ENCODE peak calls at places on chromosome 20, in six cellular contexts. P is A549, C is HCT116, D is transverse colon, I is endothelial cell of umbilical vein, K is breast epithelium. L is an unnamed sample.

GRCh38 chr20:939606-940005 is 23.5 kb upstream of the ANGPT4 start:
- DNase-seq in D (no peak), P (no peak), K (no peak), I (no peak), C (no peak), L (no peak)

GRCh38 chr20:62064788-62065668 is 653 bp downstream of the TAF4 start:
- DNase-seq in D (peak; percentile 27), K (peak; percentile 52), P (no peak), C (no peak), I (no peak), L (no peak)

GRCh38 chr20:33914871-33915270 is 78.8 kb upstream of the RALY start:
- DNase-seq in P (peak; percentile 24), C (peak; percentile 66), D (no peak), K (no peak), I (peak; percentile 96), L (no peak)

GRCh38 chr20:11229772-11230171 is 556.0 kb upstream of the JAG1 start:
- DNase-seq in C (peak; percentile 34), K (no peak), P (peak; percentile 66), D (peak; percentile 8), I (peak; percentile 90), L (no peak)

GRCh38 chr20:2089447-2089846 is 12.2 kb upstream of the STK35 start:
- DNase-seq in C (no peak), D (no peak), I (no peak), P (no peak), K (no peak), L (no peak)

GRCh38 chr20:16571333-16571732 is 1.9 kb downstream of the KIF16B start:
- DNase-seq in I (no peak), C (no peak), K (no peak), P (no peak), D (no peak), L (no peak)

GRCh38 chr20:50294164-50295088 is 103.8 kb downstream of the CEBPB start:
- DNase-seq in P (peak; percentile 57), I (no peak), D (no peak), C (no peak), K (no peak), L (no peak)

GRCh38 chr20:17024513-17025105 is 202.2 kb upstream of the PCSK2 start:
- DNase-seq in D (no peak), P (peak; percentile 26), I (no peak), C (peak; percentile 42), K (no peak), L (no peak)

GRCh38 chr20:56247954-56248782 is at the start of gene MC3R:
- DNase-seq in D (peak; percentile 38), C (peak; percentile 35), I (peak; percentile 2), K (peak; percentile 60), P (peak; percentile 63), L (peak; percentile 10)

GRCh38 chr20:37189617-37190016 is 10.3 kb upstream of the MROH8 start:
- DNase-seq in D (no peak), C (no peak), I (peak; percentile 18), K (no peak), P (no peak), L (no peak)

GRCh38 chr20:431012-431904 is 23.2 kb downstream of the RBCK1 start:
- DNase-seq in D (peak; percentile 59), C (peak; percentile 69), I (peak; percentile 76), K (peak; percentile 66), P (peak; percentile 95), L (no peak)

GRCh38 chr20:6122873-6123649 is at the start of gene FERMT1:
- DNase-seq in C (peak; percentile 78), P (peak; percentile 89), I (peak; percentile 31), K (peak; percentile 55), D (peak; percentile 82), L (no peak)

GRCh38 chr20:63478346-63479302 is 6.2 kb upstream of the KCNQ2 start:
- DNase-seq in I (no peak), C (no peak), K (no peak), D (no peak), P (no peak), L (no peak)

GRCh38 chr20:4937422-4938319 is 63.6 kb downstream of the SLC23A2 start:
- DNase-seq in C (no peak), I (peak; percentile 52), P (no peak), K (no peak), D (no peak), L (no peak)

GRCh38 chr20:34553366-34553867 is 5.1 kb upstream of the MAP1LC3A start:
- DNase-seq in K (no peak), C (no peak), P (no peak), D (no peak), I (no peak), L (no peak)

GRCh38 chr20:44956410-44956809 is 3.8 kb downstream of the TOMM34 start:
- DNase-seq in P (no peak), D (no peak), K (no peak), C (no peak), I (no peak), L (no peak)

GRCh38 chr20:10502098-10502526 is 67.0 kb downstream of the SLX4IP start:
- DNase-seq in D (no peak), I (no peak), P (no peak), C (no peak), K (no peak), L (no peak)

GRCh38 chr20:32808438-32808837 is 11.3 kb upstream of the MAPRE1 start:
- DNase-seq in P (no peak), C (no peak), I (no peak), K (no peak), D (no peak), L (no peak)

GRCh38 chr20:4449977-4450715 is 271.6 kb upstream of the PRND start:
- DNase-seq in D (no peak), C (peak; percentile 13), K (no peak), P (peak; percentile 55), I (no peak), L (no peak)

GRCh38 chr20:7123457-7123856 is 356.0 kb downstream of the BMP2 start:
- DNase-seq in P (no peak), K (no peak), D (no peak), I (no peak), C (no peak), L (no peak)

GRCh38 chr20:46688151-46689081 is 828 bp downstream of the TP53RK start:
- DNase-seq in K (no peak), P (peak; percentile 51), D (no peak), C (no peak), I (peak; percentile 72), L (peak; percentile 23)

GRCh38 chr20:46683939-46684750 is 5.1 kb downstream of the TP53RK start:
- DNase-seq in K (no peak), P (no peak), I (peak; percentile 39), D (no peak), C (no peak), L (peak; percentile 27)

GRCh38 chr20:46690219-46691111 is 1.2 kb upstream of the TP53RK start:
- DNase-seq in D (no peak), P (no peak), K (no peak), I (peak; percentile 31), C (no peak), L (no peak)

GRCh38 chr20:46689754-46690085 is 476 bp upstream of the TP53RK start:
- DNase-seq in D (no peak), P (no peak), K (no peak), I (no peak), C (no peak), L (no peak)

GRCh38 chr20:46689082-46689753 is at the start of gene TP53RK:
- DNase-seq in D (peak; percentile 99), K (peak; percentile 97), C (peak; percentile 99), I (peak; percentile 100), P (peak; percentile 100), L (peak; percentile 97)
- TF ChIP-seq POLR2A in D (peak; percentile 90), K (peak; percentile 59), C (no peak), I (peak; percentile 92), P (peak; percentile 92), L (peak; percentile 91)

GRCh38 chr20:51306521-51307358 is 235.8 kb downstream of the NFATC2 start:
- DNase-seq in C (peak; percentile 62), I (peak; percentile 63), P (peak; percentile 66), D (peak; percentile 79), K (peak; percentile 64), L (peak; percentile 55)
- H3K9me3 ChIP-seq in C (peaks cover 10% of the 10 kb centered on the region), I (no peaks in the 10 kb centered on the region), P (peaks cover 5% of the 10 kb centered on the region), D (no peaks in the 10 kb centered on the region), K (peaks cover 4% of the 10 kb centered on the region), L (no peaks in the 10 kb centered on the region)

DNA sequence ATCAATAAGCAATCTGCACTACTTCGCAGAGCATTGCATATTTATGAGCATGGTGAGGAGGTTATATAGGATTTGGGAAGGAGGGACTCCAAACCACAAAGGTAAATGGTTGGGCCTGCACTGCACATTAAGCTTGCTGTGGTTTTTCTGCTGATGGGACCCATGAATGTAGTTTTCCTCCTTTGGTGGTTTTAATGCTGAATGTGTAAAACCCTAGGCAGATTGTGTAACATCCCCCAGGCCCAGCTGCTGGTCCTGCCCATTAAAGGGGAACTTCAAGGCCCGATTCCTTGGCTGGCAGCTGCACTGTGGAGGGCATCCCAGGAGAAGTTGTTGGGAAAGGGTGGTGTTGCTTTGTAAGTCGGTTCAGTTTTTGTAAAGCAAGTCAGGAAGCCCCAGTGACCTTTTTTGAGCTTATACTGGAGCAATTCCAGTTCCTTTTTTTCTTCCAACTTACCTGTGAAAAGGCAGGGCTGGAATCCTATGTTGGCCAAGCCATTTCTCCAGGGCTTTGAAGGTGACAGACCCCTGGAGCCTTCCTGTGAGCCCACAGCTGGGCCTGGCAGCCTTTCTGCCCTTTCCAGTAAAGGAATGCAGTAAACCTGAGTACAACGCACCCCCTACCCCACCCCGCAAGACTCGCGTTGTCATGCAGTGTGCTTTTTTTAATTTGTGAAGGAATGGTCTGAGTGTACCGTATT is 43.1 kb upstream of the NAA20 start:
- DNase-seq in K (no peak), P (no peak), D (peak; percentile 50), I (peak; percentile 58), C (no peak), L (peak; percentile 69)
- H3K4me3 ChIP-seq in K (peak overlapping the region; percentile 64), P (peak overlapping the region; percentile 65), D (peak overlapping the region; percentile 47), I (no peak overlapping the region), C (no peak overlapping the region), L (peak overlapping the region; percentile 67)

GRCh38 chr20:54649511-54649962 is 174.1 kb downstream of the DOK5 start:
- DNase-seq in C (peak; percentile 62), K (peak; percentile 83), D (peak; percentile 77), I (peak; percentile 72), P (peak; percentile 75), L (peak; percentile 89)

GRCh38 chr20:54650201-54650722 is 174.9 kb downstream of the DOK5 start:
- DNase-seq in P (no peak), I (no peak), D (no peak), C (no peak), K (no peak), L (no peak)

GRCh38 chr20:54651252-54651651 is 175.9 kb downstream of the DOK5 start:
- DNase-seq in D (no peak), K (no peak), I (no peak), C (no peak), P (no peak), L (no peak)

GRCh38 chr20:54646156-54646517 is 170.7 kb downstream of the DOK5 start:
- DNase-seq in D (no peak), C (no peak), I (no peak), K (no peak), P (no peak), L (no peak)

DNA sequence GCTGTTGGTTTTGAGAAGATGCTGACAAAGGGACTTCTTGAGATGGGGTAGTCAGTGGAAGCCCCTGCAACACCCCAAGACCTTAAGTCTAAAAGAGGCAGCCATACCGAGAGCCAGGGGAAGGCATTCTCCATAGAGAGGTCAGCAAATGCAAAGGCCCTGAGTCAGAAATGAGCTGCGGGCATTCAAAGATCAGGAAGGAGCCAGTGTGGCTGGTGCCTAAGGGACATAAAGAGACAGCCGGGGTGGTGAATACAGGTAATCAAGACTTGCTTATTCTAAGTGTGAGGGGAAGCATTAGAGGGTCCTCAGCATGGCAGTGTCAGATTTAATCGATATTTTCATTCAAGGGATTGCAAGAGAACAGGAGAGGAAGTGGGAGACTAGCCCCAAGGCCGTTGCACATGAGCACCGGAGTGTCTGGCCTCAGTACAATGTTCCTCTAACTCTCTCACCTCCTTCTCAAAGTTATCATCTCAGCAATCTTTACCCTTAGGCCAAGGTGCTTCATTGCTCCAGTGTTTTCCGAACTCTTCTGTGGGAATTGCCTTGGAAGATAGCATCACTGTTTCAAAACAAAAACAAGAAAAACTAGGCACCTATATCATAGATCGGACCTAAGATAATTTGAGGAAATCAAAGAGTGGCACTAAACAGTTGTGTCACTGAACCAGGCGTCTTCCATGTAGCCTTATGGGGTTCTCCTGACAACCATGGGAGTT is 173.2 kb downstream of the DOK5 start:
- DNase-seq in I (no peak), K (no peak), C (no peak), P (no peak), D (no peak), L (no peak)
- TF ChIP-seq POLR2A in I (no peak), K (no peak), C (no peak), P (no peak), D (no peak), L (no peak)

L was measured in tibial nerve.